ENCODE peak calls at places on chromosomes 2 and 18, in five cellular contexts. Z, W, P, N and T are unnamed samples.

GRCh38 chr2:26807788-26808460 is 22.1 kb downstream of the CENPA start:
- DNase-seq in Z (no peak), W (no peak), P (no peak), N (no peak), T (no peak)

GRCh38 chr2:153163055-153163454 is 315.5 kb downstream of the RPRM start:
- DNase-seq in Z (no peak), W (peak), P (peak), N (peak), T (no peak)

GRCh38 chr2:23567382-23567781 is 182.4 kb downstream of the KLHL29 start:
- DNase-seq in Z (no peak), W (no peak), P (no peak), N (no peak), T (no peak)

GRCh38 chr2:96822786-96823185 is 6.7 kb downstream of the CNNM3 start:
- DNase-seq in Z (no peak), W (no peak), P (no peak), N (no peak), T (no peak)

GRCh38 chr2:30226144-30227032 is 4.9 kb upstream of the LBH start:
- DNase-seq in Z (no peak), W (no peak), P (no peak), N (no peak), T (no peak)

GRCh38 chr2:158013791-158014190 is 87.9 kb upstream of the UPP2 start:
- DNase-seq in Z (no peak), W (no peak), P (no peak), N (no peak), T (no peak)

GRCh38 chr2:232781765-232782164 is 5.4 kb upstream of the KCNJ13 start:
- DNase-seq in Z (no peak), W (no peak), P (no peak), N (peak), T (no peak)

GRCh38 chr2:46873632-46874068 is 42.0 kb downstream of the MCFD2 start:
- DNase-seq in Z (no peak), W (peak), P (peak), N (peak), T (peak)

GRCh38 chr18:38940863-38941531 is 1375.4 kb upstream of the CELF4 start:
- DNase-seq in Z (no peak), W (peak), P (no peak), N (peak), T (no peak)

GRCh38 chr2:144426981-144427479 is 92.9 kb downstream of the ZEB2 start:
- DNase-seq in Z (no peak), W (no peak), P (no peak), N (peak), T (no peak)

GRCh38 chr2:74459377-74460118 is 1.3 kb downstream of the WBP1 start:
- DNase-seq in Z (no peak), W (no peak), P (no peak), N (no peak), T (no peak)

GRCh38 chr2:20465716-20466391 is 19.0 kb downstream of the RHOB start:
- DNase-seq in Z (no peak), W (no peak), P (peak), N (no peak), T (peak)

GRCh38 chr18:39748727-39749126 is 2183.1 kb upstream of the CELF4 start:
- DNase-seq in Z (no peak), W (no peak), P (no peak), N (no peak), T (no peak)

DNA sequence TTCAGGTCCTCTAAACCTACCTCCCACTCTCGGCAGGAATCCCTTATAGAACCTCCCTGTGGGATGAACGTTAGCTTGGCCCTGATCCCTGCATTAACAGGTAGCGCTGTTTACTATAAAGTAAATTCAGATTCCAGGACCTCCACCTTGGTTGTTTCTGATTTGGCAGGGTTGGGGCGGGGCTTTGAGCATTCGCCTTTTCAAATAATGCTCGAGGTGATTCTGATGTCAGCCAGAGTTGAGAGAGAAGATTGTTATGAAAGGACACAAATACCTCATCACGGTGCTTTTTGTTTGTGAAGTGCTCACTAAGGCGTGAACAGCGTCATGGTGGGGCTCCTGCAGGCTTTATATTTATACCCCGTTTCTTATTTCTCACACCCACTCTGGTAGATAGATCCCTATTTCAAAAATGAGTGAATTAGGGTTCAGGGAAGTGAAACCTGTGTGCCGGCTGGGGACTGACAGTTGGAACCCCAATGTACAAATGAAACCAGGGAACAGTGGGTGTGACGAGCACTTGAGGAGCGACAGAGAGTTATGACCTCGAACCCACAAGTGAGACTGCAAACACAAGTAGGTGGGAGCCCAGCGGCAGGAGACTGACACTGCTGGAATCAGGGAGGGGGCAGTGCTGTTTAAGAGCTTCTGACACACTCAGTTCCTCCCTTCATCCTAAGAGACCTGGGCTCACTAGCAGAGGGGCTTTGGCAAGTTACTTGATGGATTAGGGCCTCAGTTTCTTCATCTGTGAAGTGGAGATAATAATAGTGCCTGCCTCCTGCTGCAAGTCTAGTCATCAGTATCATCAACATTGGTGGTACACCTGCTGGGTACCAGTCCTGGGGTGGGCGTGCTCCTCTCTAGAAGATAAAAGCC is 14.3 kb upstream of the CXCR4 start:
- DNase-seq in Z (no peak), W (no peak), P (no peak), N (no peak), T (peak)
- TF ChIP-seq POLR2A in Z (no peak), W (no peak), P (no peak), N (no peak), T (no peak)

GRCh38 chr2:219476605-219477578 is 21.8 kb upstream of the GMPPA start:
- DNase-seq in Z (no peak), W (no peak), P (no peak), N (no peak), T (no peak)

GRCh38 chr2:219473511-219473910 is 25.2 kb upstream of the GMPPA start:
- DNase-seq in Z (no peak), W (no peak), P (no peak), N (no peak), T (no peak)

GRCh38 chr2:219475697-219476604 is 22.7 kb upstream of the GMPPA start:
- DNase-seq in Z (no peak), W (no peak), P (peak), N (peak), T (peak)

GRCh38 chr2:219474285-219475060 is 24.2 kb upstream of the GMPPA start:
- DNase-seq in Z (no peak), W (no peak), P (no peak), N (no peak), T (no peak)

DNA sequence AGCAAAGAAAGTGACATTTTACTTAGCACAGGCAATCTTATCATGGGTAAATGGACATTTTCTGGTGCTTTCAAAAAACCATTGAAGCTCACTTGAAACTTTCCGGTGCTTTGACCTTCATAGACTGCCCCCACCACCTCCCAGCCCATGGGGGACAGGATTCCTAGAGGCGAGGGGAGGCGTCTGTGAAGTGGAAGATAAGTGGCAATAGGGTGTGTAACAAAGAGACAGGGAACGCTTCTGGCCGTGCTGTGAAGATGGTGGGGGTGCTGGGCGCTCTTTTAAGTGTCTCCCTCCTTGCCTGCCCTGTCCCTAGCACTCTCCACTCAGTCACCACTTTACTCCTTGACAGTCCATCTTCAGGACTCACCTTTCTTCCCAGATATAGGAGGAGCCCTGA is 23.4 kb upstream of the GMPPA start:
- DNase-seq in Z (no peak), W (no peak), P (no peak), N (no peak), T (no peak)
- TF ChIP-seq POLR2AphosphoS5 in Z (no peak), W (no peak), P (no peak), N (no peak), T (no peak)

GRCh38 chr2:154912215-154912614 is 213.7 kb downstream of the KCNJ3 start:
- DNase-seq in Z (no peak), W (no peak), P (no peak), N (no peak), T (no peak)

GRCh38 chr2:154910701-154911100 is 212.2 kb downstream of the KCNJ3 start:
- DNase-seq in Z (no peak), W (no peak), P (no peak), N (no peak), T (no peak)

GRCh38 chr2:154908312-154908711 is 209.8 kb downstream of the KCNJ3 start:
- DNase-seq in Z (no peak), W (no peak), P (no peak), N (no peak), T (no peak)
- TF ChIP-seq POLR2A in Z (no peak), W (no peak), P (no peak), N (no peak), T (no peak)

DNA sequence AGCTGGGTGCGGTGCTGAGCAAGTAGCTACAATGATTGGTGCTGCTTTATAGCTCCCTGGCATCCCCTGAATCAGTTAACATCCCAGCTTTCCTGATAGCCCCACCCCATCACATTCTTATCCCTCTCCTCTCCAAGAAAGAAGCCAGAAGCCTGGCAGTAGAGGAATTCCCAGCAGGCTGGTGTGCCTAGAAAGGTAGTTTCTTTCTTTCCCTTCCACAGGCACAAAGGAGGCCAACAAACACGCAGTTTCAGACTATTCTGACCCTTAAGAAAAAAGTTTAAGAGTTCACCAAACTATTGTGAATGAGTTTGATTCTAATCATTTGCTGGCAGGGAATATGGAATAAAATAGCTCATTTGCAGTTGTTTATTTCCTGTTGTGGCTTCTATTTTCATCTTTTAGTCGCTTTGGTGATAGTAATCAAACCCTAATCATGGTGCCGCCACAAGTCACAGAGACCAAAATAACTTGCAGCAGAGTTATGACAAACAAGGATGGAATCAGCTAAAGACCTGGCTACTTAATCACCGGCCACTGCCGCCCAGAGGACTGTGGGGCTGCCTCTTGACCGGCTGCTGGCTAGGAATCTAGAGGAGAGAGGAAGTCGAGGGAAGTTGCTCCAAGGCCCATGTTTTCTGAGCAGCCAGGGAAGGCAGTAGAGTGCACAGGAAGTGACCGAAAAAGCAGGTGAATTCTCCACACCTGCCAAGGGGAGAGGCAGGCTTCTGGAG is 4.9 kb upstream of the SMAD7 start:
- DNase-seq in Z (no peak), W (no peak), P (no peak), N (no peak), T (peak)
- TF ChIP-seq POLR2AphosphoS5 in Z (no peak), W (no peak), P (no peak), N (no peak), T (no peak)

GRCh38 chr2:138942466-138942865 is 162.3 kb upstream of the NXPH2 start:
- DNase-seq in Z (no peak), W (no peak), P (no peak), N (peak), T (no peak)

GRCh38 chr2:138949517-138949916 is 169.3 kb upstream of the NXPH2 start:
- DNase-seq in Z (no peak), W (peak), P (no peak), N (no peak), T (no peak)

DNA sequence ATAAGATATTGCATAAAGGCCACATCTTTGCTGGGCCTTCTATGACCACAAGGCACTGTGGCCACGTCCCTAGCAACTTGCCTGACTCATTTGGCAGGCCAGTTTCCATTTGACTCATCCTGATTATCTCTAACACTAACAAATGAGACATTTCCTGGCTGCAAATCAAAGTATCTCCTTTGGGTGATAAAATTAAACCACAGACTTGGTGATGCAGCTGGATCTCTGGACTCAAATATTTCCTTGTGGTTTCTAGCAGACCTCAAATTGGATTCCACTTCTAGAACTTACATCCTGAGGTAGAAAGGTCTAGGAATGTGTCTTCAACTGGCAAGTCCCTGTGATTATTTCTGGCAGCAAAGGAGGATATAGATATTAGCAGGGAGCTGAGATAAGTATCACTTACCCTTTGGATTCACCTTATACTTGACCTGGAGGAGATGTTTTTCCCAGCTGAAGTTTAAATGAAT is 167.9 kb upstream of the NXPH2 start:
- DNase-seq in Z (no peak), W (peak), P (no peak), N (no peak), T (no peak)
- TF ChIP-seq POLR2A in Z (no peak), W (no peak), P (no peak), N (no peak), T (no peak)

DNA sequence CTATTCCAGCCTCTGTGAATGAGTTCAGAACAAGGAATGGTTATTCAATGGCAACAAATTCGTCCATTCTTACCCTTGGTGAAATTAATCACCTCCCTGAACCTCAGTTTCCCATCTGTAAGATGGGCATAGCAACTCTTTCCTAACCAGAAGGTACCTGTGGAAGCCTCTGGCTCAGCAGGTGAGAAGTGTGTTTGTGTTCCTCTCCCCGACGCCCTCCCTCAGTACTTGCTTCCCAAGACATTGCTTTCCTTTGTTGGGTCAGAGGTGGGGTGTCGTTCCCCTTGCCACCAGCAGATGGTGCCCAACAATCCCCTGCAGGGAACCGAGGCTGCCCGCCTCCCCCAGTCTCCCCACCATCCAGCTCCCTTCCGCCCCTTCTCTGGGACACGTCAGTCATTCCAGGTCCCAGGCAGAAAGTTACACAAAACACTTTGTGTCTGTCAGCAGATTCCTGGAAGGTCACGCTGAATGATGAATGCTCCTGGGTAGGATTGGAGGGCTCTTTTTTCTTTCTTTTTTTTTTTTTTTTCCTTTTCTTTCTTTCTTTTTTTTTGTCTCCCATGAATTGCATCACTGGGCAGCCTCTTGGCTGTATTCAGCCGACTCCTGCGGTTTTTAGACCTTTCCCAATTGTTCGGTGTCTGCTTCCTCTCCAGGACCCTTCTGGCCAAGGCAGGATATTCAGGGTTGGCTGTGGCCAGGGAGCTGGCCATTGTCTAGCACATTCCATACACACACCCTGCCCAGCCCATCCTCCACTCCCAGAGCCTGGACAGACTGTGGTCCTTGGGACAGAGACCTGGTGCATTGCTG is 117.3 kb downstream of the LPIN1 start:
- DNase-seq in Z (peak), W (peak), P (peak), N (peak), T (peak)
- TF ChIP-seq POLR2AphosphoS5 in Z (no peak), W (no peak), P (peak), N (no peak), T (peak)

GRCh38 chr2:73004889-73005596 is 66.5 kb downstream of the SFXN5 start:
- DNase-seq in Z (peak), W (no peak), P (no peak), N (no peak), T (peak)
- TF ChIP-seq POLR2A in Z (no peak), W (no peak), P (no peak), N (no peak), T (no peak)

GRCh38 chr2:218218409-218219185 is 1.6 kb downstream of the ARPC2 start:
- DNase-seq in Z (no peak), W (no peak), P (peak), N (no peak), T (no peak)

GRCh38 chr2:218223046-218223445 is 6.1 kb downstream of the ARPC2 start:
- DNase-seq in Z (no peak), W (no peak), P (no peak), N (no peak), T (no peak)

GRCh38 chr2:218224206-218224605 is 7.2 kb downstream of the ARPC2 start:
- DNase-seq in Z (no peak), W (no peak), P (no peak), N (no peak), T (no peak)

GRCh38 chr2:218219934-218220333 is 2.9 kb downstream of the ARPC2 start:
- DNase-seq in Z (no peak), W (no peak), P (no peak), N (no peak), T (no peak)

DNA sequence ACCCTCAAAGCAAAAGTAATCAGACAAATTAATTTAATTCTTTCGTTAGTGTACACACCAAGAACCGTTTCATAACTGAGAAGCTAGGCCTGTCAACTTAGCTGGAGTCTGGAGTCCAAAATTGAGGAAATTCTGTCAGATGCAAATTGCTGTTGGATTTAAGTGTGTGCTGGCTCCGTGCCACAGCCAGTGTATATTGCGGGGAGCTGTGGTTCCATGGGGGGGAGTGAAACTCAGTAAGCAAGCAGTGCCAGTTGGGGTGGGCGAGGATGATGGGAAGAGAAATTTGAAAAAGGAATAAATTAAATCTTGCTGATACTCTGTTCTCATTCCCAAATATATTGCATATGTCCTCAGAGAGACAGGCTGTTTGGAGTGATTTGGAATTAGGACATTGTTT is 4.0 kb downstream of the ARPC2 start:
- DNase-seq in Z (no peak), W (no peak), P (no peak), N (no peak), T (peak)
- TF ChIP-seq POLR2AphosphoS5 in Z (no peak), W (no peak), P (no peak), N (no peak), T (no peak)

GRCh38 chr18:9478545-9478944 is 3.2 kb downstream of the RALBP1 start:
- DNase-seq in Z (no peak), W (no peak), P (no peak), N (no peak), T (no peak)

GRCh38 chr18:9477509-9477908 is 2.2 kb downstream of the RALBP1 start:
- DNase-seq in Z (no peak), W (no peak), P (no peak), N (no peak), T (no peak)

GRCh38 chr18:9474983-9475642 is at the start of gene RALBP1:
- DNase-seq in Z (peak), W (peak), P (peak), N (peak), T (peak)

GRCh38 chr18:9474103-9474982 is 970 bp upstream of the RALBP1 start:
- DNase-seq in Z (no peak), W (peak), P (peak), N (peak), T (no peak)

GRCh38 chr18:9475643-9476580 is 599 bp downstream of the RALBP1 start:
- DNase-seq in Z (peak), W (no peak), P (peak), N (no peak), T (no peak)
- TF ChIP-seq POLR2A in Z (no peak), W (no peak), P (no peak), N (peak), T (no peak)